ENCODE peak calls at places on chromosomes 13 and 19, in eight cellular contexts. T is hippocampal formation; E is RWPE1; L is iris pigment epithelial cell; Z is IMR-90; P is activated T-cell treated with anti-CD3 and anti-CD28 coated beads, Interleukin-2, amount 50 U/mL, for 4 hours; I is AG04450; F is cerebellar nuclear complex. R is an unnamed sample.

GRCh38 chr13:45575146-45575829 is 40.3 kb downstream of the ERICH6B start:
- DNase-seq in T (no peak), E (peak), L (no peak), Z (no peak), P (no peak), I (no peak), F (no peak), R (no peak)

GRCh38 chr19:28485300-28485699 is 727.7 kb downstream of the UQCRFS1 start:
- DNase-seq in T (no peak), E (no peak), L (no peak), Z (no peak), P (no peak), I (no peak), F (no peak), R (no peak)

GRCh38 chr13:91313103-91313502 is 34.4 kb upstream of the MIR17HG start:
- DNase-seq in T (peak), E (no peak), L (peak), Z (peak), P (no peak), I (no peak), F (no peak), R (no peak)

GRCh38 chr13:51552027-51552426 is 32.2 kb upstream of the WDFY2 start:
- DNase-seq in T (no peak), E (no peak), L (no peak), Z (no peak), P (no peak), I (no peak), F (no peak), R (no peak)

GRCh38 chr13:89375839-89376238 is 1704.7 kb downstream of the SLITRK5 start:
- DNase-seq in T (no peak), E (no peak), L (peak), Z (peak), P (no peak), I (peak), F (no peak), R (no peak)

GRCh38 chr19:18450934-18451836 is 13.3 kb upstream of the ISYNA1 start:
- DNase-seq in T (peak), E (peak), L (no peak), Z (peak), P (peak), I (no peak), F (no peak), R (no peak)

GRCh38 chr13:19795956-19796355 is 13.2 kb upstream of the PSPC1 start:
- DNase-seq in T (no peak), E (no peak), L (no peak), Z (no peak), P (no peak), I (no peak), F (no peak), R (no peak)

GRCh38 chr19:15841875-15842569 is 26.6 kb upstream of the OR10H1 start:
- DNase-seq in T (no peak), E (no peak), L (no peak), Z (no peak), P (no peak), I (no peak), F (no peak), R (no peak)

GRCh38 chr13:19561585-19561984 is 253 bp upstream of the TPTE2 start:
- DNase-seq in T (no peak), E (no peak), L (no peak), Z (no peak), P (no peak), I (no peak), F (no peak), R (no peak)

GRCh38 chr13:39012608-39013007 is 22.0 kb upstream of the STOML3 start:
- DNase-seq in T (no peak), E (no peak), L (no peak), Z (no peak), P (no peak), I (no peak), F (no peak), R (no peak)

GRCh38 chr13:30847697-30848307 is 58.3 kb upstream of the MEDAG start:
- DNase-seq in T (no peak), E (no peak), L (peak), Z (peak), P (no peak), I (peak), F (no peak), R (no peak)

GRCh38 chr19:3968556-3969434 is 2.1 kb downstream of the DAPK3 start:
- DNase-seq in T (no peak), E (peak), L (peak), Z (peak), P (no peak), I (peak), F (no peak), R (no peak)

GRCh38 chr19:17909017-17909732 is 23.6 kb upstream of the CCDC124 start:
- DNase-seq in T (no peak), E (no peak), L (no peak), Z (no peak), P (no peak), I (no peak), F (no peak), R (no peak)

GRCh38 chr19:51327066-51327985 is 14.6 kb downstream of the VSIG10L start:
- DNase-seq in T (no peak), E (peak), L (peak), Z (peak), P (no peak), I (no peak), F (no peak), R (no peak)

GRCh38 chr19:57755031-57755430 is 8.4 kb downstream of the ZNF776 start:
- DNase-seq in T (no peak), E (no peak), L (no peak), Z (no peak), P (no peak), I (no peak), F (no peak), R (no peak)

GRCh38 chr19:18660051-18660910 is 23.2 kb upstream of the CRTC1 start:
- DNase-seq in T (no peak), E (no peak), L (peak), Z (peak), P (no peak), I (no peak), F (no peak), R (no peak)

GRCh38 chr19:56110515-56111448 is 10.3 kb downstream of the ZNF787 start:
- DNase-seq in T (no peak), E (no peak), L (peak), Z (peak), P (no peak), I (no peak), F (no peak), R (no peak)

GRCh38 chr19:2923510-2923909 is 21.3 kb downstream of the ZNF77 start:
- DNase-seq in T (peak), E (peak), L (peak), Z (peak), P (no peak), I (no peak), F (no peak), R (no peak)

GRCh38 chr19:6173190-6173589 is 37.7 kb downstream of the ACSBG2 start:
- DNase-seq in T (no peak), E (no peak), L (no peak), Z (no peak), P (no peak), I (no peak), F (no peak), R (no peak)

GRCh38 chr13:20977394-20977793 is 74.8 kb upstream of the XPO4 start:
- DNase-seq in T (no peak), E (no peak), L (no peak), Z (no peak), P (no peak), I (no peak), F (no peak), R (no peak)

GRCh38 chr13:43573361-43573740 is 213.4 kb downstream of the ENOX1 start:
- DNase-seq in T (no peak), E (peak), L (peak), Z (no peak), P (no peak), I (no peak), F (no peak), R (no peak)

GRCh38 chr19:20858861-20859260 is 64.2 kb upstream of the ZNF85 start:
- DNase-seq in T (no peak), E (no peak), L (no peak), Z (no peak), P (no peak), I (no peak), F (no peak), R (peak)

GRCh38 chr13:38763446-38764381 is 76.8 kb downstream of the FREM2 start:
- DNase-seq in T (peak), E (peak), L (peak), Z (peak), P (no peak), I (no peak), F (no peak), R (no peak)

GRCh38 chr19:50724522-50725217 is 1.5 kb downstream of the CLEC11A start:
- DNase-seq in T (peak), E (peak), L (peak), Z (peak), P (peak), I (peak), F (peak), R (peak)

GRCh38 chr19:1410136-1410786 is 2.9 kb downstream of the DAZAP1 start:
- DNase-seq in T (no peak), E (no peak), L (peak), Z (peak), P (no peak), I (no peak), F (no peak), R (no peak)

GRCh38 chr13:29339386-29340272 is 255.9 kb downstream of the SLC7A1 start:
- DNase-seq in T (no peak), E (no peak), L (no peak), Z (no peak), P (no peak), I (no peak), F (no peak), R (no peak)

GRCh38 chr13:111066544-111066943 is 48.6 kb upstream of the ARHGEF7 start:
- DNase-seq in T (no peak), E (no peak), L (no peak), Z (no peak), P (no peak), I (no peak), F (no peak), R (peak)

GRCh38 chr19:13006431-13007281 is 11.4 kb downstream of the NFIX start:
- DNase-seq in T (no peak), E (no peak), L (no peak), Z (no peak), P (no peak), I (no peak), F (no peak), R (no peak)

GRCh38 chr19:17831419-17831888 is 10.1 kb upstream of the INSL3 start:
- DNase-seq in T (no peak), E (no peak), L (no peak), Z (no peak), P (no peak), I (no peak), F (no peak), R (no peak)

GRCh38 chr19:27971071-27971470 is 1241.9 kb downstream of the UQCRFS1 start:
- DNase-seq in T (no peak), E (peak), L (no peak), Z (no peak), P (no peak), I (no peak), F (no peak), R (no peak)

GRCh38 chr19:48617146-48617937 is 1.6 kb downstream of the RPL18 start:
- DNase-seq in T (no peak), E (no peak), L (no peak), Z (no peak), P (no peak), I (no peak), F (no peak), R (no peak)

GRCh38 chr13:30367296-30367695 is 55.0 kb upstream of the UBE2L5 start:
- DNase-seq in T (no peak), E (no peak), L (no peak), Z (no peak), P (no peak), I (no peak), F (no peak), R (no peak)

GRCh38 chr13:111943229-111943795 is 123.6 kb upstream of the SOX1 start:
- DNase-seq in T (no peak), E (no peak), L (no peak), Z (no peak), P (no peak), I (no peak), F (no peak), R (peak)

GRCh38 chr19:15290149-15290548 is 42.2 kb downstream of the BRD4 start:
- DNase-seq in T (no peak), E (no peak), L (no peak), Z (no peak), P (no peak), I (no peak), F (no peak), R (no peak)

GRCh38 chr13:31476266-31476665 is 263.1 kb upstream of the RXFP2 start:
- DNase-seq in T (no peak), E (no peak), L (peak), Z (peak), P (no peak), I (peak), F (no peak), R (no peak)

GRCh38 chr19:12792048-12792852 is 964 bp downstream of the JUNB start:
- DNase-seq in T (peak), E (no peak), L (peak), Z (peak), P (peak), I (no peak), F (no peak), R (peak)

GRCh38 chr19:4523306-4524110 is 5.2 kb upstream of the PLIN4 start:
- DNase-seq in T (no peak), E (no peak), L (no peak), Z (peak), P (no peak), I (no peak), F (no peak), R (no peak)

GRCh38 chr13:75792526-75793187 is 156.5 kb downstream of the LMO7 start:
- DNase-seq in T (no peak), E (no peak), L (peak), Z (peak), P (no peak), I (peak), F (no peak), R (no peak)

GRCh38 chr19:10887616-10888367 is 16.4 kb downstream of the CARM1 start:
- DNase-seq in T (no peak), E (no peak), L (no peak), Z (no peak), P (no peak), I (no peak), F (no peak), R (no peak)

R was measured in vagina.